ENCODE peak calls at places on chromosome 13, in four cellular contexts. S is H1, L is K562, X is GM12878. G is an unnamed sample.

GRCh38 chr13:98202026-98202425 is 25.0 kb upstream of the RNF113B start:
- DNase-seq in S (no peak), L (no peak), X (peak), G (peak)

GRCh38 chr13:31431722-31432137 is 232.0 kb downstream of the B3GLCT start:
- DNase-seq in S (peak), L (peak), X (no peak), G (peak)

GRCh38 chr13:25752957-25753540 is 298.8 kb downstream of the SHISA2 start:
- DNase-seq in S (no peak), L (no peak), X (no peak), G (no peak)

GRCh38 chr13:94595006-94595942 is 678 bp downstream of the TGDS start:
- DNase-seq in S (no peak), L (peak), X (no peak), G (no peak)

GRCh38 chr13:51330741-51331140 is 8.8 kb upstream of the SERPINE3 start:
- DNase-seq in S (no peak), L (no peak), X (peak), G (no peak)

GRCh38 chr13:38821753-38822551 is 135.1 kb downstream of the FREM2 start:
- DNase-seq in S (no peak), L (no peak), X (no peak), G (no peak)

GRCh38 chr13:81395368-81395767 is 1054.4 kb upstream of the SPRY2 start:
- DNase-seq in S (no peak), L (peak), X (no peak), G (no peak)

GRCh38 chr13:85170372-85170771 is 628.8 kb downstream of the SLITRK6 start:
- DNase-seq in S (no peak), L (no peak), X (no peak), G (no peak)

GRCh38 chr13:33052446-33052845 is 36.2 kb downstream of the KL start:
- DNase-seq in S (no peak), L (no peak), X (no peak), G (no peak)

GRCh38 chr13:23988546-23989122 is 91.3 kb upstream of the C1QTNF9B start:
- DNase-seq in S (no peak), L (no peak), X (no peak), G (no peak)

GRCh38 chr13:33870046-33870668 is 52.2 kb downstream of the RFC3 start:
- DNase-seq in S (no peak), L (no peak), X (no peak), G (no peak)

GRCh38 chr13:25489238-25489637 is 117.5 kb downstream of the ATP8A2 start:
- DNase-seq in S (no peak), L (peak), X (no peak), G (no peak)

GRCh38 chr13:52846567-52847321 is 1.7 kb downstream of the PCDH8 start:
- DNase-seq in S (peak), L (no peak), X (no peak), G (no peak)

GRCh38 chr13:67549331-67549730 is 319.2 kb upstream of the PCDH9 start:
- DNase-seq in S (no peak), L (peak), X (no peak), G (no peak)

GRCh38 chr13:72246396-72246795 is 379.4 kb upstream of the DACH1 start:
- DNase-seq in S (no peak), L (no peak), X (no peak), G (no peak)

GRCh38 chr13:112767506-112768471 is 78.0 kb downstream of the ATP11A start:
- DNase-seq in S (no peak), L (no peak), X (peak), G (no peak)

GRCh38 chr13:59364508-59365187 is 799.1 kb downstream of the DIAPH3 start:
- DNase-seq in S (no peak), L (no peak), X (no peak), G (no peak)

GRCh38 chr13:28181413-28181812 is 43.1 kb downstream of the PAN3 start:
- DNase-seq in S (no peak), L (no peak), X (no peak), G (no peak)

GRCh38 chr13:60755380-60756163 is 358.6 kb downstream of the TDRD3 start:
- DNase-seq in S (no peak), L (no peak), X (no peak), G (no peak)

GRCh38 chr13:107006646-107007045 is 438.7 kb upstream of the ARGLU1 start:
- DNase-seq in S (no peak), L (no peak), X (no peak), G (no peak)

GRCh38 chr13:38763446-38764381 is 76.8 kb downstream of the FREM2 start:
- DNase-seq in S (no peak), L (peak), X (no peak), G (peak)

GRCh38 chr13:109088101-109088500 is 458.7 kb downstream of the MYO16 start:
- DNase-seq in S (no peak), L (no peak), X (no peak), G (no peak)

DNA sequence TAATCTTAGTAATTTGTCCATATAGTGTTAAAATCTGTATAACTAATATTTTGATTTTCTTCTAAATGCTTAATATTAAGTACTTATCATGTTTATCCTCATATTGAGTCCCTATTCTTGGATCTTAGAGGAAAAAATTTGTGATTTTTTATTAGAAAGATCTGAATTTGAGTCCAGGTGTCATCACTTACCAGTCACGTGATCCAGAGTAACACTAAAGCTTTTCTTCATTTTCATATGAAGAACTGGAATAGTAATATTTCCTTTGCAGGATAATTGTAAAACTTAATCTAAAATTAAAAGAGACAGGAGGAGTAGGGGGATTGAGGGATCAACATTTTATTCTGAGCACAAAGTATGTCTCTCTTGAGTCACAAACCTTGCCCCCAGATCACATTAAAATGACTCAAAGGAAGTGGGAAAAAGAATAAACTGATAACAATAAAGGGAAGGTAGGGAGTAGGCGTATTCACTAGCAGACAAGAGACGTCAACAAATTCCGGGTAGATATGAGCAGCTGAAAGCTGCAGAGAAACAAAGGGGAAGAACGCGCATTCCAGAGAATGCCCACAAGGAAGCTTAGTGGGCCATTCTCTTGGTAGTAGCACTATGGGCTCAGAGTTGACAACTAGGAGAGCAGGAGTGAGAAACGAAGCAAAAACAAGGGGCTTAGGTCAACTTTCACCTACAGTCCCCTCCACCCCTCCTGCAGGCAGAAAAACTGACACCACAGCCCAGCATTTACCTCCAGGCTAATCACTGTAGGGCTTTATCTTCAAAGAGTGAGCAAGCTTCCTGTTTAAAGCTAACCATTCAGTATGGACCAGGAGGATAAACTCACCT is 123.1 kb downstream of the SPRY2 start:
- DNase-seq in S (no peak), L (no peak), X (no peak), G (no peak)
- TF ChIP-seq KDM1A in S (no peak), L (no peak), X (no peak), G (no peak)

GRCh38 chr13:101111894-101112293 is 304.4 kb downstream of the NALCN start:
- DNase-seq in S (no peak), L (no peak), X (no peak), G (no peak)

GRCh38 chr13:101116381-101116780 is 299.9 kb downstream of the NALCN start:
- DNase-seq in S (no peak), L (no peak), X (no peak), G (no peak)

GRCh38 chr13:101115762-101116161 is 300.5 kb downstream of the NALCN start:
- DNase-seq in S (no peak), L (no peak), X (no peak), G (no peak)

GRCh38 chr13:101121608-101122007 is 294.7 kb downstream of the NALCN start:
- DNase-seq in S (no peak), L (no peak), X (no peak), G (no peak)

DNA sequence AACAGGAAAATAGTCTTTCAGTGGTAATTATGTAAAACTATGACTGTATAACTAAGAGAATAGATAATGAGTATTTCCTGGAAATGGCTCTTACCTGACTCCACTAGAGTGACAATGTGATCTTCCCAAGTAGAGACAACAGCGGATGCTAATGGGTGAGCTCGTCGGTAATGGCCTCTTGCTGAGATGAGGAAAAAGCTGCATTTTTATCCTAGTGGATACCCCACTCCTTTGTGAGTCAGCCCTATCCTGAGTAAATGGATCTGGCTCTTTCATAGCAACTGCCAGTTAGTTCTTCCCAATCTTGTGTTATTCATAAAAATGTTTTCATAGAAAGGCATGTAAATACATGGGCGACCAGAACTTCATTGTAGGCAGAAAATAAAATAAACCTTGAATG is 299.5 kb downstream of the NALCN start:
- DNase-seq in S (no peak), L (no peak), X (no peak), G (no peak)
- TF ChIP-seq SIN3A in S (no peak), L (no peak), X (no peak), G (no peak)

GRCh38 chr13:20810808-20811207 is 37.0 kb upstream of the EEF1AKMT1 start:
- DNase-seq in S (no peak), L (no peak), X (no peak), G (no peak)

GRCh38 chr13:20815469-20815868 is 41.7 kb upstream of the EEF1AKMT1 start:
- DNase-seq in S (no peak), L (no peak), X (no peak), G (no peak)

GRCh38 chr13:20812890-20813289 is 39.1 kb upstream of the EEF1AKMT1 start:
- DNase-seq in S (no peak), L (no peak), X (no peak), G (no peak)

GRCh38 chr13:20819715-20820114 is 46.0 kb upstream of the EEF1AKMT1 start:
- DNase-seq in S (no peak), L (no peak), X (no peak), G (no peak)

GRCh38 chr13:20814224-20814910 is 40.6 kb upstream of the EEF1AKMT1 start:
- DNase-seq in S (no peak), L (no peak), X (no peak), G (no peak)
- TF ChIP-seq KDM1A in S (no peak), L (no peak), X (no peak), G (no peak)

DNA sequence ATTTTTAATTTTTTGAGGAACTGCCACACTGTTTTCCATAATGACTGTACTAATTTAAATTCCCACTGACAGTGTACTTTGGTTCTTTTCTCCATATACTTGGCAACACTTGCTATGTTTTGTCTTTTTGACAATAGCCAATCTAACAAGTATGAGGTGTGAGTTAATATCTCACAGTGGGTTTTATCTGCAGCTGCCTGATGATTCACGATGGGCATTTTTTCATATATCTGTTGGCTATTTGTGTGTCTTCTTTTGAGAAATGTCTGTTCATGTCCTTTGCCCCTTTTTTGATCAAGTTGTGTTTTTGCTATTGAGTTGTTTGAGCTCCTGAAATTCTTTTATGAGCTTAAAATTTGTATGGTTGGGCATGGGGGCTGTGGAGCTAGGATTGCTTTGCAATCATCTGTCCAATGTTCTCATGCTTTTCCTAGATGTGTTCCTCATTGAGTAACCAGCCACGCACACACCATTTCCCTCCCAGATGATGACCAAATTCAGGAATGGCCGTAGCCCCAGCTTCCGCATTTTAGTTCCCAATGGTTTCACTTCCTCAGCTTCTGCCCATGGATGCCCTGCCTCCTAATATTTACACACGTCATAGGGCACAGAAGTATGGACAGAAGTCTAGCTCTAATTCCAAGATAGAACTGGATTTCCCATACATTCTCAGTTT is 379.9 kb upstream of the SGCG start:
- DNase-seq in S (no peak), L (no peak), X (peak), G (no peak)
- TF ChIP-seq SIN3A in S (no peak), L (no peak), X (no peak), G (no peak)

DNA sequence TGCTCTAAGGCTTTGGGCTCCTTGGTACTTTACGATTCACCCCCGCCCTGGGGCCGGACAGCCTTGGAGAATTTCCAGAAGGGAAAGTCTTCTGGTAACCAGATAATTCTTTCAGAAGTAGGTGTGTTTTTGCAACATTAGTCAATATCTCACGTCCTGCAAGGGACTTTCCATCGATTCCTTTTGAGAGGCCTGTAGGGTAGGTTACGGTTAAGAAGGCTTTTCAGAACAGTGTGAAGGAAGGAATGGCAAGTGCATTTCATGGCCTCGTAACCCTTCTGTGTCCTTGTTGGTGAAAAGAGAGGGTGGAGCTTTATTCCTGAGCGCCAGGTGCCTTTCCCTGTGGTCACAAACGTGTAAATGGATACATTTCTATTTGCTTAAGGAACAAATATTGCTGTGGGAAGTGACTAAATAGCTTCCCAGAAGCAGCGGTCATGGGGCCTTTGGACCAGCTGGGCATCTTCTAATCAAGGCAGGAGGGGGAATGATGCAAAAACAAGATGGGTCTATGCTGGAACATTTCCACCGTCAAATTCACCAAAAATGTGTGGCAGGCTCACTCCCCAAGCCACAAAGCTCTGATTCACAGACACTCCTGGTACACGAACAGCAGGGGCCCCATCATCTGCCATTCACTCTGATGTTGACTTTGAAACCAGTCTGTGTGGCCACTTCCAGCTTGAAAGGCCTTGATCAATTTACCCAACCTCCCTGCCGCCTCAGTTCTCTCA is 99.2 kb downstream of the ANKRD10 start:
- DNase-seq in S (peak), L (no peak), X (peak), G (no peak)
- TF ChIP-seq KDM1A in S (no peak), L (no peak), X (no peak), G (no peak)

GRCh38 chr13:113905018-113905417 is 41.1 kb upstream of the GAS6 start:
- DNase-seq in S (no peak), L (no peak), X (no peak), G (no peak)

GRCh38 chr13:113903361-113903760 is 39.5 kb upstream of the GAS6 start:
- DNase-seq in S (no peak), L (no peak), X (no peak), G (no peak)

GRCh38 chr13:113903912-113904311 is 40.0 kb upstream of the GAS6 start:
- DNase-seq in S (no peak), L (no peak), X (no peak), G (no peak)

GRCh38 chr13:113902956-113903355 is 39.1 kb upstream of the GAS6 start:
- DNase-seq in S (peak), L (no peak), X (no peak), G (no peak)

GRCh38 chr13:113904411-113904810 is 40.5 kb upstream of the GAS6 start:
- DNase-seq in S (peak), L (peak), X (no peak), G (peak)
- TF ChIP-seq SIN3A in S (no peak), L (no peak), X (no peak), G (no peak)

GRCh38 chr13:36369268-36370107 is 23.3 kb upstream of the SPART start:
- DNase-seq in S (no peak), L (no peak), X (no peak), G (no peak)

GRCh38 chr13:36371185-36371584 is 25.0 kb upstream of the SPART start:
- DNase-seq in S (no peak), L (no peak), X (no peak), G (no peak)

GRCh38 chr13:36366023-36366422 is 19.8 kb upstream of the SPART start:
- DNase-seq in S (no peak), L (no peak), X (no peak), G (no peak)

GRCh38 chr13:36374063-36374462 is 27.9 kb upstream of the SPART start:
- DNase-seq in S (no peak), L (no peak), X (no peak), G (no peak)

GRCh38 chr13:36370108-36370429 is 23.9 kb upstream of the SPART start:
- DNase-seq in S (no peak), L (no peak), X (no peak), G (no peak)
- TF ChIP-seq KDM1A in S (no peak), L (no peak), X (no peak), G (no peak)

DNA sequence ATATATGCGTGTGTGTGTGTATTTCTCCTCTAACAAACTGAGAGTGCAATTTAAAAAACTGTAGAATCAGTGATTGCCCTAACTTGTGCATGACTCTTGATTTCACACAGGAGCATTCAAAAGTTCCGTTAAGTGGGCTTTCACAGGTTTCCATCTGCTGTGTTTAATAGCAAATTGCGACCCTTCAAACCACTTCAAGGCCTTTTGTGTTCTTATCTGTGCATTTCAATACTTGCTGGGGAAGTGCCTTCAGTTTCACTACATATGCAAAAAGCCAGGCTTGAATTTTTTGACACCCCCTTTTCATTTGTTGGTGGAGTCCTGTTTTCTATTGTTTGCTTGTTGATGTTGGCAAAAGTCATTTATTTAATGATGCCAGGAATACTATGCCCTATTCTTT is 158.0 kb downstream of the TM9SF2 start:
- DNase-seq in S (no peak), L (no peak), X (no peak), G (no peak)
- TF ChIP-seq SIN3A in S (no peak), L (no peak), X (no peak), G (no peak)

GRCh38 chr13:77429320-77430142 is 102.6 kb upstream of the MYCBP2 start:
- DNase-seq in S (no peak), L (no peak), X (peak), G (no peak)
- TF ChIP-seq KDM1A in S (no peak), L (no peak), X (no peak), G (no peak)